ENCODE peak calls at places on chromosomes 6 and 20, in six cellular contexts. S, Y, V, X, E and Q are unnamed samples.

GRCh38 chr6:70474751-70475150 is 61.4 kb downstream of the FAM135A start:
- DNase-seq in S (no peak), Y (no peak), V (no peak), X (peak), E (no peak), Q (peak)

GRCh38 chr20:44858959-44859358 is 26.5 kb upstream of the YWHAB start:
- DNase-seq in S (no peak), Y (no peak), V (peak), X (no peak), E (no peak), Q (no peak)

GRCh38 chr20:38789503-38790209 is 15.8 kb upstream of the PPP1R16B start:
- DNase-seq in S (no peak), Y (no peak), V (peak), X (peak), E (no peak), Q (peak)

GRCh38 chr20:52340036-52340634 is 148.6 kb upstream of the ZFP64 start:
- DNase-seq in S (no peak), Y (no peak), V (no peak), X (no peak), E (no peak), Q (no peak)

GRCh38 chr20:20465259-20465658 is 97.4 kb downstream of the INSM1 start:
- DNase-seq in S (no peak), Y (no peak), V (no peak), X (no peak), E (no peak), Q (no peak)

GRCh38 chr6:36642913-36643817 is 35.3 kb upstream of the CDKN1A start:
- DNase-seq in S (peak), Y (no peak), V (peak), X (no peak), E (no peak), Q (peak)

GRCh38 chr20:50624351-50625016 is 66.9 kb downstream of the RIPOR3 start:
- DNase-seq in S (peak), Y (peak), V (no peak), X (peak), E (no peak), Q (no peak)

GRCh38 chr6:34389034-34389433 is 3.4 kb downstream of the NUDT3 start:
- DNase-seq in S (no peak), Y (no peak), V (no peak), X (no peak), E (no peak), Q (no peak)

GRCh38 chr6:10315631-10316145 is 99.2 kb downstream of the TFAP2A start:
- DNase-seq in S (no peak), Y (no peak), V (no peak), X (no peak), E (no peak), Q (no peak)

GRCh38 chr6:152117156-152118129 is 310.0 kb downstream of the ESR1 start:
- DNase-seq in S (no peak), Y (no peak), V (peak), X (peak), E (no peak), Q (no peak)

GRCh38 chr6:132246632-132247270 is 154.5 kb downstream of the MOXD1 start:
- DNase-seq in S (no peak), Y (no peak), V (no peak), X (no peak), E (no peak), Q (no peak)

GRCh38 chr6:75098709-75099108 is 107.1 kb downstream of the COL12A1 start:
- DNase-seq in S (peak), Y (no peak), V (peak), X (peak), E (no peak), Q (peak)

GRCh38 chr20:42118001-42118400 is 499.8 kb upstream of the CHD6 start:
- DNase-seq in S (no peak), Y (no peak), V (no peak), X (no peak), E (no peak), Q (no peak)

GRCh38 chr6:154039231-154039842 is at the start of gene OPRM1:
- DNase-seq in S (no peak), Y (peak), V (peak), X (peak), E (no peak), Q (peak)

GRCh38 chr6:13474360-13474759 is 13.0 kb downstream of the GFOD1 start:
- DNase-seq in S (no peak), Y (no peak), V (no peak), X (no peak), E (no peak), Q (no peak)

GRCh38 chr20:18133962-18134361 is 3.7 kb upstream of the KAT14 start:
- DNase-seq in S (no peak), Y (no peak), V (peak), X (no peak), E (no peak), Q (peak)

GRCh38 chr6:87078983-87079616 is 15.8 kb downstream of the CGA start:
- DNase-seq in S (peak), Y (peak), V (peak), X (no peak), E (no peak), Q (peak)

GRCh38 chr20:49843139-49843538 is 30.5 kb downstream of the SLC9A8 start:
- DNase-seq in S (no peak), Y (no peak), V (no peak), X (no peak), E (no peak), Q (no peak)

GRCh38 chr6:45923831-45924391 is 91.7 kb downstream of the CLIC5 start:
- DNase-seq in S (no peak), Y (no peak), V (no peak), X (no peak), E (no peak), Q (peak)

GRCh38 chr20:4341804-4342560 is 326.6 kb upstream of the RNF24 start:
- DNase-seq in S (no peak), Y (no peak), V (peak), X (peak), E (no peak), Q (peak)

GRCh38 chr6:35710241-35710847 is 21.6 kb upstream of the FKBP5 start:
- DNase-seq in S (no peak), Y (no peak), V (no peak), X (no peak), E (no peak), Q (no peak)

GRCh38 chr20:62628691-62629090 is 13.6 kb upstream of the SLCO4A1 start:
- DNase-seq in S (no peak), Y (peak), V (no peak), X (no peak), E (no peak), Q (no peak)

GRCh38 chr6:42179956-42180335 is 6.8 kb downstream of the GUCA1A start:
- DNase-seq in S (no peak), Y (no peak), V (no peak), X (no peak), E (no peak), Q (no peak)

GRCh38 chr6:7143161-7143974 is 35.6 kb downstream of the RREB1 start:
- DNase-seq in S (no peak), Y (no peak), V (no peak), X (no peak), E (no peak), Q (peak)

GRCh38 chr20:25302596-25302995 is 54.7 kb downstream of the PYGB start:
- DNase-seq in S (no peak), Y (no peak), V (no peak), X (no peak), E (no peak), Q (no peak)

GRCh38 chr6:138654715-138655634 is 118.6 kb upstream of the CCDC28A start:
- DNase-seq in S (no peak), Y (no peak), V (peak), X (peak), E (no peak), Q (peak)

GRCh38 chr6:125205931-125206330 is 52.4 kb downstream of the TPD52L1 start:
- DNase-seq in S (no peak), Y (no peak), V (no peak), X (no peak), E (no peak), Q (no peak)

GRCh38 chr6:80728340-80728739 is 621.9 kb downstream of the BCKDHB start:
- DNase-seq in S (no peak), Y (no peak), V (no peak), X (no peak), E (no peak), Q (no peak)

GRCh38 chr6:11637266-11637665 is 99.7 kb downstream of the TMEM170B start:
- DNase-seq in S (no peak), Y (no peak), V (no peak), X (no peak), E (no peak), Q (no peak)

GRCh38 chr6:90268178-90268577 is 28.5 kb downstream of the BACH2 start:
- DNase-seq in S (no peak), Y (no peak), V (no peak), X (no peak), E (no peak), Q (no peak)

GRCh38 chr6:107129370-107129925 is 14.1 kb upstream of the BEND3 start:
- DNase-seq in S (no peak), Y (no peak), V (no peak), X (no peak), E (no peak), Q (no peak)

GRCh38 chr6:8027965-8028651 is 36.1 kb downstream of the BLOC1S5 start:
- DNase-seq in S (no peak), Y (no peak), V (peak), X (no peak), E (no peak), Q (peak)

GRCh38 chr6:168190646-168191443 is 111.8 kb upstream of the FRMD1 start:
- DNase-seq in S (no peak), Y (no peak), V (no peak), X (no peak), E (no peak), Q (no peak)

GRCh38 chr6:17850281-17850680 is 137.2 kb downstream of the KIF13A start:
- DNase-seq in S (no peak), Y (no peak), V (no peak), X (no peak), E (no peak), Q (no peak)

GRCh38 chr20:57795347-57795697 is 85.5 kb upstream of the PMEPA1 start:
- DNase-seq in S (no peak), Y (no peak), V (no peak), X (peak), E (no peak), Q (no peak)

GRCh38 chr6:82365011-82365751 is 1.6 kb downstream of the TPBG start:
- DNase-seq in S (no peak), Y (peak), V (no peak), X (no peak), E (no peak), Q (peak)

GRCh38 chr6:82364087-82365010 is 732 bp downstream of the TPBG start:
- DNase-seq in S (peak), Y (peak), V (peak), X (no peak), E (no peak), Q (peak)

GRCh38 chr6:82362144-82362543 is 1.5 kb upstream of the TPBG start:
- DNase-seq in S (no peak), Y (no peak), V (peak), X (no peak), E (no peak), Q (no peak)

GRCh38 chr6:82362868-82363267 is 749 bp upstream of the TPBG start:
- DNase-seq in S (no peak), Y (peak), V (peak), X (no peak), E (no peak), Q (peak)

DNA sequence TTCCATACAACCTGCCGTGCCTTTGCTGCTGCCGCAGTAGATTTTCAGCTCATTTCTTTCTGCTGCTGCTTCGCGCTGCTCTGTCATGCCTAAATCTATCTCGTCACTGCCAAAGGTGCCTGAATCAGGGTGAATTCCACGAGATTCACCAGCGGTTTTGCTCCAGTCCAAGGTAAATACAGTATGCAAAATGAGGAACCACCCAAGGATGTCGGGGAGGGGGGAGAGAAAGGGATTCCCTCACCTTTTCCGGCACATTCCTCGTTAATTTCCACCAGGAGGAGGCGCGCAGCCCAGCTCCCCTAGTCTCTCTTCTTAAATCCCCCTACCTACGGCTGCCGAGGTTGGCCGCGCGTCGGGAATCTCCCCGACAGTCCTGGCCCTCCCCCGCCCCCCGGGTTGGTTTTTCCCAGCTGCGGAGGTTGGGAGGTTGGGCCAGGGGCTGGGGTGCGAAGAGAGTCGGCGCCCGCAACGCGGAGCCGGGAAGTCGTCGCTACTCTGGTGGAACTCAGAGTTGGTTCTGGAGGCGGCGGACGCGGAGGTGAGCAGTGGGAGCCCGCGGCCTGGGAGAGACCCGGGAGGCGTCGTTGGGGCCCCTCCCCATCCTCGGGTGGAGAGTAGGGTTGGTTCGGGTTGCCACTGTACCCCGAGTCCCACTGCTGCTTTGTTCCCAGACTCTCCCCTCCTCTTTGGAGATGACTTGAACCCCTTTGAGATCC is at the start of gene TPBG:
- DNase-seq in S (peak), Y (peak), V (peak), X (no peak), E (no peak), Q (peak)
- TF ChIP-seq CTCF in S (no peak), Y (peak), V (peak), X (peak), E (peak), Q (peak)

GRCh38 chr6:26232950-26233607 is 131.9 kb upstream of the BTN3A2 start:
- DNase-seq in S (peak), Y (no peak), V (no peak), X (no peak), E (no peak), Q (no peak)

GRCh38 chr6:26233608-26234420 is 131.2 kb upstream of the BTN3A2 start:
- DNase-seq in S (peak), Y (peak), V (peak), X (no peak), E (no peak), Q (peak)

GRCh38 chr6:26230336-26230735 is 134.7 kb upstream of the BTN3A2 start:
- DNase-seq in S (no peak), Y (no peak), V (no peak), X (no peak), E (no peak), Q (no peak)

GRCh38 chr6:26231006-26231587 is 133.9 kb upstream of the BTN3A2 start:
- DNase-seq in S (no peak), Y (no peak), V (no peak), X (no peak), E (no peak), Q (no peak)

DNA sequence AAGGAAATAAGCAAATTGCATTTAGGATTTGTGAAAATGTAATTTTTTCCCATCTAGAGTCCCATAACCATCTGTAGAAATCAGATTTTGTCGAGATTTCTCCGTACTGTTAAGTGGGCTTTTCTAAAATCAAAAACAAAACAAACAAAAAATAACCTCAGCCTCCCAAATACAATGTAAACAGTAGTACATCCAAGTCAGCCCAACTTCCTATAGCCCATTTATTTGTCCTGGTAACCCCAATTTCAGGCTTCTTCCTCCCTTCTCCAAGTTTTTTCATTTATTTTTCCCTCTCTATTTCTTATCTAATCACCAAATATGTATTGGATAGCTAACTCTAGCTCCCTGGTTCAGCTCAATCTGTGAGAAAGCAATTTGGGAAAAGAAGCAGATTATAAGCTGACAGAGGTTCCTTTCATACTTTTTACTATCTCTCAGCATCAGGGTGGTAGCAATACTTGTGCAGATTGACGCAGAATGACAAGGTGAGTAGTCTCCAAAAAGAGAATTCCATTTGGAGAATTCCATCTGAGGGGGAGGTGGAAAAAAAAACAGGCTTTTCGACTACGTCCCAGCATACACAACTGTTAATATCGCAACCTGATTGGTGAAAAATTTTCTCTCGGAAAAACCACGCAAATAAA is 132.6 kb upstream of the BTN3A2 start:
- DNase-seq in S (no peak), Y (no peak), V (peak), X (no peak), E (no peak), Q (peak)
- H3K4me3 ChIP-seq in S (peak), Y (peak), V (no peak), X (no peak), E (peak), Q (peak)

GRCh38 chr6:130749402-130749801 is 77.8 kb upstream of the SMLR1 start:
- DNase-seq in S (no peak), Y (no peak), V (no peak), X (no peak), E (no peak), Q (no peak)
- TF ChIP-seq CTCF in S (no peak), Y (no peak), V (no peak), X (no peak), E (no peak), Q (no peak)

DNA sequence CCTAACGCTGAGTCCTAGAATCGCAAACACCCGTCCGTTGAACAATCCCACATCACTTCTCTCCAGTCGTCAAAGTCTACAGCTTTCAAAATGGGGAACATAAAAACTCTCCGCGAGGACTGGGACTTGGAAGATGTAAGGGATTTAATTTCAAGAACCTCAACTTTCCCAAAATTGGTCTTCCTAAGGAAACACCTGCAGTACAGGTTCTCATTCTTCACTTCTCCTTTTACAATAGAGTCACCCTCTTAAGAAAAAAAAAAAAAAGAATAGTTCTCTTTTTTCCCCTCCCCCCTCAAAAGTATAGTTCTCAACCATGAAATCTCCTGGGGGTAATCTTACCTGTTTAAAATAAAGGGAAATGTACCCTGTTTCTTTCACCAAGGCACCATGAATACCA is 6.6 kb upstream of the ZBTB22 start:
- DNase-seq in S (no peak), Y (peak), V (no peak), X (no peak), E (no peak), Q (no peak)
- H3K4me3 ChIP-seq in S (peak), Y (peak), V (peak), X (peak), E (peak), Q (peak)

GRCh38 chr6:118408863-118409262 is 139.2 kb upstream of the PLN start:
- DNase-seq in S (no peak), Y (no peak), V (no peak), X (no peak), E (no peak), Q (no peak)
- TF ChIP-seq CTCF in S (no peak), Y (no peak), V (no peak), X (no peak), E (no peak), Q (no peak)